ENCODE peak calls at places on chromosome 9, in seven cellular contexts. R is CD8-positive, alpha-beta T cell; Q is ascending aorta; B is fibroblast of mammary gland; T is lower leg skin; K is tibial artery; O is fibroblast of pulmonary artery. X is an unnamed sample.

GRCh38 chr9:105385372-105385985 is 62.4 kb upstream of the FSD1L start:
- DNase-seq in R (no peak), Q (no peak), B (peak; percentile 63), T (no peak), K (no peak), O (peak; percentile 33), X (no peak)

GRCh38 chr9:123438321-123438720 is 82.3 kb downstream of the CRB2 start:
- DNase-seq in R (no peak), Q (no peak), B (no peak), T (peak; percentile 37), K (no peak), O (peak; percentile 31), X (no peak)

GRCh38 chr9:121485618-121486531 is 13.8 kb downstream of the GGTA1 start:
- DNase-seq in R (no peak), Q (no peak), B (no peak), T (no peak), K (peak; percentile 73), O (no peak), X (peak; percentile 32)

GRCh38 chr9:4837768-4838546 is 45.2 kb downstream of the RCL1 start:
- DNase-seq in R (no peak), Q (peak; percentile 73), B (peak; percentile 100), T (no peak), K (peak; percentile 90), O (peak; percentile 85), X (peak; percentile 83)

GRCh38 chr9:122815544-122815943 is 12.8 kb downstream of the PDCL start:
- DNase-seq in R (no peak), Q (no peak), B (peak; percentile 10), T (no peak), K (no peak), O (no peak), X (no peak)

GRCh38 chr9:80440724-80441123 is 869.0 kb downstream of the TLE4 start:
- DNase-seq in R (no peak), Q (no peak), B (no peak), T (no peak), K (no peak), O (no peak), X (no peak)

GRCh38 chr9:91420471-91421021 is 3.1 kb downstream of the NFIL3 start:
- DNase-seq in R (no peak), Q (no peak), B (peak; percentile 51), T (no peak), K (no peak), O (peak; percentile 41), X (no peak)

GRCh38 chr9:4222357-4222756 is 77.5 kb downstream of the GLIS3 start:
- DNase-seq in R (no peak), Q (no peak), B (no peak), T (no peak), K (no peak), O (no peak), X (peak; percentile 44)

GRCh38 chr9:130805510-130806387 is 29.3 kb upstream of the ABL1 start:
- DNase-seq in R (no peak), Q (no peak), B (peak; percentile 26), T (no peak), K (no peak), O (no peak), X (no peak)

GRCh38 chr9:131113655-131114563 is 11.5 kb upstream of the NUP214 start:
- DNase-seq in R (no peak), Q (no peak), B (no peak), T (no peak), K (peak; percentile 54), O (no peak), X (peak; percentile 46)

GRCh38 chr9:90641868-90642558 is 611 bp downstream of the DIRAS2 start:
- DNase-seq in R (no peak), Q (no peak), B (no peak), T (no peak), K (no peak), O (no peak), X (no peak)

GRCh38 chr9:92911496-92912475 is 33.9 kb upstream of the ZNF484 start:
- DNase-seq in R (no peak), Q (no peak), B (no peak), T (no peak), K (no peak), O (no peak), X (peak; percentile 77)

GRCh38 chr9:70924905-70925547 is 196.4 kb downstream of the TRPM3 start:
- DNase-seq in R (no peak), Q (peak; percentile 82), B (peak; percentile 93), T (peak; percentile 81), K (peak; percentile 68), O (peak; percentile 94), X (peak; percentile 57)

GRCh38 chr9:131237931-131238401 is 38.3 kb downstream of the FAM78A start:
- DNase-seq in R (peak; percentile 76), Q (peak; percentile 86), B (peak; percentile 81), T (no peak), K (peak; percentile 80), O (peak; percentile 70), X (peak; percentile 96)

DNA sequence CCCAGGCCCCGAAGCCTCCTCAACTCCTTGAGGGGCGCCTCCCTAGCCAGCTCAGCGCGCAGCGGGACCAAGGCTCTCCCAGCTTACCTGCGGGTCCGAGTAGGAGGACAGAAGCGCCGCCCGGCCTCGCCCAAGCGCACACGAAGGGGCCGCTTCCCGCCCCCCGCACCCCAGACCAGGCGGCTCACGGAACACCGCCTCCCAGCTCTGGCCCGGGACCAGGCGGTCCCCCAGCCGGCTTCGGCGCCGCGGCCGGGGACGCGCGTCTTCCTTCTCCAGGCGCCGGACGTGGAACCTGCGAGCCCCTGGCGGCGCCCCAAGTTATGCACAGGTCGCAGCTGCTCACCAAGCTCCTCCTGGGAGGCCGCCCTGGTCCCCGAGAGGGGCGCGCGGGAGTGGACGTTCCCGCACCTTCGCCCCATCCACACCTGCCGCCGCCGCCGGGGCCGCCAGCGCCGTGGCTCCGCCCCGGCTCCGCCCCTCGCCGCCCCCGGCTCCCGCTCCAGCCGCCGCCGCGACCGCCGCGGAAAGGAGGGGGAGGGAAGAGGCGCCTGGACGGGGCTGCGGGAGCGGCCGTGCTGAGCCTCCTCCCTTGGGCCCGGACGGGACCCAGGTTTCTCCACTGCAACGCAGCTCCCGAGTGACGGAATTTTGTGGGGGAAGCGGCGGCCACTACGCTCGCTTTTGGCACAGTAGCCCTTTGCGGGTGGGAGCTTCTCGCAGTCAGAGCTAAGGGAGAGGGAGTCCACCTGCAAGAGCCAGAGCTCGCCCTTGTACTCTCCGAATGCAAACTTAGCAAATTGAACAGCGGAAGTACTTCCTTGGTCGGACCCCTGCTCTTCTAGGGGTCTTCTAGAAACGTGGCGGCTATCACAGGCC is 77.5 kb upstream of the IFNE start:
- DNase-seq in R (peak; percentile 19), Q (no peak), B (peak; percentile 66), T (peak; percentile 83), K (no peak), O (peak; percentile 74), X (peak; percentile 93)
- H3K4me3 ChIP-seq in R (peak overlapping the region; percentile 78), Q (peak overlapping the region; percentile 61), B (peak overlapping the region; percentile 82), T (peak overlapping the region; percentile 45), K (peak overlapping the region; percentile 51), O (peak overlapping the region; percentile 62), X (peak overlapping the region; percentile 75)

DNA sequence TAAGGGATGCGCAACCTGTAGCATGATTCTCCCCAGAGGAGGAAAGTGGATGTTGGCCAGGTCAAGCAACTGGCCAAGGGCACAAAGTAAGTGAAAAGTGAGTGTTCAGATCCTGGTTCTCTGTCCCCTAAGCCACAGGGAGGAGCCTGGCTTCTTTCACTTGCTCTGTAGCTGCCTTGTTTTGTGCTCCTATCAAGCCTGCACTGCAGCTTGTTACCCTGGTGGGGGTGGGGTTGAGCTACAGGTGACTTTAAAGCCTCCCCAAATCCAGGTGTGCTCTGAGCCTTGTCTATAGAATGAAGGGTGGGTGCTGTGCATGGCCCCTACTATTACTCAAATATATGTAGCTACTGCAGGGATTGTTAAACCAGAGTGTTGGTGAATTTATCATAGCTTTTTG is 32.9 kb downstream of the RALGPS1 start:
- DNase-seq in R (no peak), Q (no peak), B (no peak), T (no peak), K (no peak), O (no peak), X (no peak)
- TF ChIP-seq CTCF in R (no peak), Q (no peak), B (no peak), T (no peak), K (no peak), O (no peak), X (no peak)

GRCh38 chr9:113463418-113464285 is at the start of gene RGS3:
- DNase-seq in R (no peak), Q (peak; percentile 86), B (no peak), T (no peak), K (peak; percentile 84), O (no peak), X (peak; percentile 76)

GRCh38 chr9:113464672-113465271 is 1.2 kb downstream of the RGS3 start:
- DNase-seq in R (no peak), Q (no peak), B (no peak), T (no peak), K (no peak), O (no peak), X (peak; percentile 66)

GRCh38 chr9:113462781-113463286 is 693 bp upstream of the RGS3 start:
- DNase-seq in R (no peak), Q (no peak), B (no peak), T (no peak), K (no peak), O (no peak), X (peak; percentile 73)

GRCh38 chr9:113461943-113462342 is 1.6 kb upstream of the RGS3 start:
- DNase-seq in R (no peak), Q (no peak), B (no peak), T (no peak), K (no peak), O (no peak), X (no peak)

GRCh38 chr9:113464286-113464660 is 746 bp downstream of the RGS3 start:
- DNase-seq in R (no peak), Q (no peak), B (no peak), T (no peak), K (no peak), O (no peak), X (peak; percentile 59)
- H3K4me3 ChIP-seq in R (no peak overlapping the region), Q (peak overlapping the region; percentile 58), B (no peak overlapping the region), T (no peak overlapping the region), K (peak overlapping the region; percentile 70), O (no peak overlapping the region), X (no peak overlapping the region)

GRCh38 chr9:13569706-13570423 is 290.4 kb upstream of the MPDZ start:
- DNase-seq in R (no peak), Q (no peak), B (peak; percentile 41), T (no peak), K (no peak), O (peak; percentile 94), X (peak; percentile 35)

GRCh38 chr9:13568851-13569618 is 289.5 kb upstream of the MPDZ start:
- DNase-seq in R (no peak), Q (no peak), B (no peak), T (no peak), K (no peak), O (no peak), X (peak; percentile 13)

GRCh38 chr9:13570521-13570974 is 291.1 kb upstream of the MPDZ start:
- DNase-seq in R (no peak), Q (no peak), B (no peak), T (no peak), K (no peak), O (no peak), X (peak; percentile 61)

GRCh38 chr9:13567833-13568232 is 288.3 kb upstream of the MPDZ start:
- DNase-seq in R (no peak), Q (no peak), B (no peak), T (no peak), K (no peak), O (no peak), X (no peak)

DNA sequence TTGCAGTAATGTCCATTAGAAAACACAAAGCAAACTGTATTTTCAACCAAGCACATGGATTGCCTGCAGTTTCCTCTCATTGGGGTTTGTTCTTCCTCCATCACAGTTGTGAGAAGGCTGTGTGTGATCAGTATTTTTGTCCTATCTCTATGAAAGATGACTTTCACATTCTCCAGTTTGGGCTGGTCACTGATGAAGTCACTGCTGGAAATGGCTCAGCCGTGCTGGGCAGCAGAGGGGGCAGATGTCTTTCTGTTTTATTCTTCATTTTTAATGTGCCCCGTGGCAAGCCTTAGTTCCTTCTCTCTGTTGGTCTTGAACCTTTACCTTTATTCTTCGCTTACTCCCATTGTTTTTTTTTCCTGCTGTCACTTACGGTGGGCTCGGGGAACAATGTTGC is 289.0 kb upstream of the MPDZ start:
- DNase-seq in R (no peak), Q (no peak), B (no peak), T (no peak), K (no peak), O (peak; percentile 43), X (peak; percentile 36)
- TF ChIP-seq CTCF in R (no peak), Q (no peak), B (no peak), T (no peak), K (no peak), O (no peak), X (no peak)

X was measured in osteoblast.